ENCODE peak calls at places on chromosome 10, in ten cellular contexts. One of them, this sample, is unnamed.

GRCh38 chr10:72800000-72800740 is 93.4 kb upstream of the OIT3 start:
- DNase-seq in mesendoderm: peak
- DNase-seq in putamen: no peak
- DNase-seq in stimulated activated CD4-positive, alpha-beta T cell treated with anti-CD3 and anti-CD28 coated beads, Interleukin-12 subunit alpha, Interleukin-12 subunit beta, amount 100 ng/mL, for 4 hours: no peak
- DNase-seq in left lung: no peak
- DNase-seq in stimulated activated naive CD4-positive, alpha-beta T cell: no peak
- DNase-seq in cardiac fibroblast: peak
- DNase-seq in NCI-H187: no peak
- DNase-seq in activated T-helper 1 cell treated with anti-CD3 and anti-CD28 coated beads, Interleukin-2, amount 50 U/mL, for 16 hours: no peak
- DNase-seq in GDM1: no peak
- DNase-seq in this sample: peak

GRCh38 chr10:33295851-33296250 is 38.6 kb downstream of the NRP1 start:
- DNase-seq in putamen: no peak
- DNase-seq in stimulated activated naive CD4-positive, alpha-beta T cell: no peak
- DNase-seq in cardiac fibroblast: no peak
- DNase-seq in left lung: no peak
- DNase-seq in mesendoderm: no peak
- DNase-seq in activated T-helper 1 cell treated with anti-CD3 and anti-CD28 coated beads, Interleukin-2, amount 50 U/mL, for 16 hours: no peak
- DNase-seq in GDM1: no peak
- DNase-seq in NCI-H187: no peak
- DNase-seq in stimulated activated CD4-positive, alpha-beta T cell treated with anti-CD3 and anti-CD28 coated beads, Interleukin-12 subunit alpha, Interleukin-12 subunit beta, amount 100 ng/mL, for 4 hours: no peak
- DNase-seq in this sample: no peak

GRCh38 chr10:110960333-110960712 is 40.9 kb downstream of the SHOC2 start:
- DNase-seq in mesendoderm: no peak
- DNase-seq in activated T-helper 1 cell treated with anti-CD3 and anti-CD28 coated beads, Interleukin-2, amount 50 U/mL, for 16 hours: no peak
- DNase-seq in putamen: no peak
- DNase-seq in stimulated activated naive CD4-positive, alpha-beta T cell: no peak
- DNase-seq in stimulated activated CD4-positive, alpha-beta T cell treated with anti-CD3 and anti-CD28 coated beads, Interleukin-12 subunit alpha, Interleukin-12 subunit beta, amount 100 ng/mL, for 4 hours: no peak
- DNase-seq in cardiac fibroblast: no peak
- DNase-seq in NCI-H187: no peak
- DNase-seq in GDM1: no peak
- DNase-seq in left lung: no peak
- DNase-seq in this sample: no peak

GRCh38 chr10:105990529-105990928 is 1174.0 kb downstream of the SORCS1 start:
- DNase-seq in cardiac fibroblast: no peak
- DNase-seq in mesendoderm: no peak
- DNase-seq in putamen: no peak
- DNase-seq in NCI-H187: no peak
- DNase-seq in stimulated activated CD4-positive, alpha-beta T cell treated with anti-CD3 and anti-CD28 coated beads, Interleukin-12 subunit alpha, Interleukin-12 subunit beta, amount 100 ng/mL, for 4 hours: no peak
- DNase-seq in activated T-helper 1 cell treated with anti-CD3 and anti-CD28 coated beads, Interleukin-2, amount 50 U/mL, for 16 hours: no peak
- DNase-seq in GDM1: no peak
- DNase-seq in stimulated activated naive CD4-positive, alpha-beta T cell: no peak
- DNase-seq in left lung: no peak
- DNase-seq in this sample: no peak

GRCh38 chr10:1102836-1103235 is 46.7 kb downstream of the WDR37 start:
- DNase-seq in putamen: no peak
- DNase-seq in left lung: no peak
- DNase-seq in stimulated activated CD4-positive, alpha-beta T cell treated with anti-CD3 and anti-CD28 coated beads, Interleukin-12 subunit alpha, Interleukin-12 subunit beta, amount 100 ng/mL, for 4 hours: no peak
- DNase-seq in NCI-H187: no peak
- DNase-seq in GDM1: no peak
- DNase-seq in stimulated activated naive CD4-positive, alpha-beta T cell: no peak
- DNase-seq in activated T-helper 1 cell treated with anti-CD3 and anti-CD28 coated beads, Interleukin-2, amount 50 U/mL, for 16 hours: no peak
- DNase-seq in mesendoderm: no peak
- DNase-seq in cardiac fibroblast: peak
- DNase-seq in this sample: no peak

GRCh38 chr10:4343091-4343490 is 482.9 kb upstream of the AKR1E2 start:
- DNase-seq in left lung: no peak
- DNase-seq in cardiac fibroblast: no peak
- DNase-seq in GDM1: no peak
- DNase-seq in mesendoderm: no peak
- DNase-seq in NCI-H187: no peak
- DNase-seq in activated T-helper 1 cell treated with anti-CD3 and anti-CD28 coated beads, Interleukin-2, amount 50 U/mL, for 16 hours: no peak
- DNase-seq in putamen: no peak
- DNase-seq in stimulated activated CD4-positive, alpha-beta T cell treated with anti-CD3 and anti-CD28 coated beads, Interleukin-12 subunit alpha, Interleukin-12 subunit beta, amount 100 ng/mL, for 4 hours: no peak
- DNase-seq in stimulated activated naive CD4-positive, alpha-beta T cell: no peak
- DNase-seq in this sample: no peak

GRCh38 chr10:68231916-68232315 is at the start of gene ATOH7:
- DNase-seq in activated T-helper 1 cell treated with anti-CD3 and anti-CD28 coated beads, Interleukin-2, amount 50 U/mL, for 16 hours: no peak
- DNase-seq in mesendoderm: peak
- DNase-seq in cardiac fibroblast: no peak
- DNase-seq in left lung: no peak
- DNase-seq in NCI-H187: no peak
- DNase-seq in stimulated activated CD4-positive, alpha-beta T cell treated with anti-CD3 and anti-CD28 coated beads, Interleukin-12 subunit alpha, Interleukin-12 subunit beta, amount 100 ng/mL, for 4 hours: no peak
- DNase-seq in putamen: peak
- DNase-seq in stimulated activated naive CD4-positive, alpha-beta T cell: no peak
- DNase-seq in GDM1: no peak
- DNase-seq in this sample: no peak

GRCh38 chr10:3946234-3947229 is 161.5 kb upstream of the KLF6 start:
- DNase-seq in cardiac fibroblast: no peak
- DNase-seq in left lung: no peak
- DNase-seq in mesendoderm: peak
- DNase-seq in stimulated activated CD4-positive, alpha-beta T cell treated with anti-CD3 and anti-CD28 coated beads, Interleukin-12 subunit alpha, Interleukin-12 subunit beta, amount 100 ng/mL, for 4 hours: no peak
- DNase-seq in stimulated activated naive CD4-positive, alpha-beta T cell: no peak
- DNase-seq in activated T-helper 1 cell treated with anti-CD3 and anti-CD28 coated beads, Interleukin-2, amount 50 U/mL, for 16 hours: no peak
- DNase-seq in NCI-H187: no peak
- DNase-seq in GDM1: no peak
- DNase-seq in putamen: no peak
- DNase-seq in this sample: no peak

GRCh38 chr10:130179640-130180039 is 43.4 kb downstream of the GLRX3 start:
- DNase-seq in GDM1: no peak
- DNase-seq in NCI-H187: no peak
- DNase-seq in activated T-helper 1 cell treated with anti-CD3 and anti-CD28 coated beads, Interleukin-2, amount 50 U/mL, for 16 hours: no peak
- DNase-seq in cardiac fibroblast: peak
- DNase-seq in stimulated activated naive CD4-positive, alpha-beta T cell: peak
- DNase-seq in left lung: no peak
- DNase-seq in mesendoderm: peak
- DNase-seq in stimulated activated CD4-positive, alpha-beta T cell treated with anti-CD3 and anti-CD28 coated beads, Interleukin-12 subunit alpha, Interleukin-12 subunit beta, amount 100 ng/mL, for 4 hours: no peak
- DNase-seq in putamen: peak
- DNase-seq in this sample: no peak

GRCh38 chr10:101226888-101227736 is 2.2 kb downstream of the LBX1 start:
- DNase-seq in activated T-helper 1 cell treated with anti-CD3 and anti-CD28 coated beads, Interleukin-2, amount 50 U/mL, for 16 hours: no peak
- DNase-seq in GDM1: no peak
- DNase-seq in mesendoderm: no peak
- DNase-seq in stimulated activated CD4-positive, alpha-beta T cell treated with anti-CD3 and anti-CD28 coated beads, Interleukin-12 subunit alpha, Interleukin-12 subunit beta, amount 100 ng/mL, for 4 hours: no peak
- DNase-seq in NCI-H187: no peak
- DNase-seq in left lung: no peak
- DNase-seq in putamen: no peak
- DNase-seq in cardiac fibroblast: no peak
- DNase-seq in stimulated activated naive CD4-positive, alpha-beta T cell: no peak
- DNase-seq in this sample: no peak

GRCh38 chr10:59435707-59436106 is 73.4 kb upstream of the FAM13C start:
- DNase-seq in stimulated activated CD4-positive, alpha-beta T cell treated with anti-CD3 and anti-CD28 coated beads, Interleukin-12 subunit alpha, Interleukin-12 subunit beta, amount 100 ng/mL, for 4 hours: no peak
- DNase-seq in cardiac fibroblast: no peak
- DNase-seq in mesendoderm: peak
- DNase-seq in activated T-helper 1 cell treated with anti-CD3 and anti-CD28 coated beads, Interleukin-2, amount 50 U/mL, for 16 hours: no peak
- DNase-seq in GDM1: no peak
- DNase-seq in stimulated activated naive CD4-positive, alpha-beta T cell: no peak
- DNase-seq in left lung: no peak
- DNase-seq in putamen: no peak
- DNase-seq in NCI-H187: no peak
- DNase-seq in this sample: peak

GRCh38 chr10:58513189-58514101 is 773 bp downstream of the BICC1 start:
- DNase-seq in stimulated activated naive CD4-positive, alpha-beta T cell: no peak
- DNase-seq in stimulated activated CD4-positive, alpha-beta T cell treated with anti-CD3 and anti-CD28 coated beads, Interleukin-12 subunit alpha, Interleukin-12 subunit beta, amount 100 ng/mL, for 4 hours: no peak
- DNase-seq in NCI-H187: no peak
- DNase-seq in GDM1: no peak
- DNase-seq in mesendoderm: peak
- DNase-seq in putamen: peak
- DNase-seq in cardiac fibroblast: peak
- DNase-seq in activated T-helper 1 cell treated with anti-CD3 and anti-CD28 coated beads, Interleukin-2, amount 50 U/mL, for 16 hours: no peak
- DNase-seq in left lung: peak
- DNase-seq in this sample: peak

GRCh38 chr10:72086466-72087391 is 1.6 kb downstream of the SPOCK2 start:
- DNase-seq in mesendoderm: peak
- DNase-seq in stimulated activated naive CD4-positive, alpha-beta T cell: peak
- DNase-seq in activated T-helper 1 cell treated with anti-CD3 and anti-CD28 coated beads, Interleukin-2, amount 50 U/mL, for 16 hours: peak
- DNase-seq in putamen: no peak
- DNase-seq in GDM1: no peak
- DNase-seq in cardiac fibroblast: no peak
- DNase-seq in NCI-H187: no peak
- DNase-seq in left lung: peak
- DNase-seq in stimulated activated CD4-positive, alpha-beta T cell treated with anti-CD3 and anti-CD28 coated beads, Interleukin-12 subunit alpha, Interleukin-12 subunit beta, amount 100 ng/mL, for 4 hours: peak
- DNase-seq in this sample: no peak

GRCh38 chr10:65235846-65236245 is 1690.0 kb upstream of the LRRTM3 start:
- DNase-seq in cardiac fibroblast: no peak
- DNase-seq in putamen: no peak
- DNase-seq in left lung: no peak
- DNase-seq in NCI-H187: no peak
- DNase-seq in GDM1: no peak
- DNase-seq in stimulated activated naive CD4-positive, alpha-beta T cell: no peak
- DNase-seq in stimulated activated CD4-positive, alpha-beta T cell treated with anti-CD3 and anti-CD28 coated beads, Interleukin-12 subunit alpha, Interleukin-12 subunit beta, amount 100 ng/mL, for 4 hours: no peak
- DNase-seq in activated T-helper 1 cell treated with anti-CD3 and anti-CD28 coated beads, Interleukin-2, amount 50 U/mL, for 16 hours: no peak
- DNase-seq in mesendoderm: no peak
- DNase-seq in this sample: no peak

GRCh38 chr10:80411267-80411668 is 2.9 kb downstream of the PRXL2A start:
- DNase-seq in mesendoderm: no peak
- DNase-seq in stimulated activated CD4-positive, alpha-beta T cell treated with anti-CD3 and anti-CD28 coated beads, Interleukin-12 subunit alpha, Interleukin-12 subunit beta, amount 100 ng/mL, for 4 hours: no peak
- DNase-seq in stimulated activated naive CD4-positive, alpha-beta T cell: no peak
- DNase-seq in NCI-H187: no peak
- DNase-seq in GDM1: no peak
- DNase-seq in putamen: no peak
- DNase-seq in cardiac fibroblast: no peak
- DNase-seq in left lung: peak
- DNase-seq in activated T-helper 1 cell treated with anti-CD3 and anti-CD28 coated beads, Interleukin-2, amount 50 U/mL, for 16 hours: no peak
- DNase-seq in this sample: no peak

GRCh38 chr10:17244712-17245365 is 16.8 kb downstream of the VIM start:
- DNase-seq in left lung: no peak
- DNase-seq in mesendoderm: no peak
- DNase-seq in activated T-helper 1 cell treated with anti-CD3 and anti-CD28 coated beads, Interleukin-2, amount 50 U/mL, for 16 hours: no peak
- DNase-seq in stimulated activated CD4-positive, alpha-beta T cell treated with anti-CD3 and anti-CD28 coated beads, Interleukin-12 subunit alpha, Interleukin-12 subunit beta, amount 100 ng/mL, for 4 hours: no peak
- DNase-seq in stimulated activated naive CD4-positive, alpha-beta T cell: no peak
- DNase-seq in putamen: no peak
- DNase-seq in NCI-H187: no peak
- DNase-seq in GDM1: no peak
- DNase-seq in cardiac fibroblast: no peak
- DNase-seq in this sample: no peak

GRCh38 chr10:1151071-1152033 is 95.2 kb downstream of the WDR37 start:
- DNase-seq in putamen: no peak
- DNase-seq in cardiac fibroblast: peak
- DNase-seq in GDM1: no peak
- DNase-seq in stimulated activated naive CD4-positive, alpha-beta T cell: no peak
- DNase-seq in mesendoderm: no peak
- DNase-seq in stimulated activated CD4-positive, alpha-beta T cell treated with anti-CD3 and anti-CD28 coated beads, Interleukin-12 subunit alpha, Interleukin-12 subunit beta, amount 100 ng/mL, for 4 hours: no peak
- DNase-seq in left lung: no peak
- DNase-seq in activated T-helper 1 cell treated with anti-CD3 and anti-CD28 coated beads, Interleukin-2, amount 50 U/mL, for 16 hours: no peak
- DNase-seq in NCI-H187: no peak
- DNase-seq in this sample: no peak

GRCh38 chr10:15518256-15518655 is 147.2 kb upstream of the FAM171A1 start:
- DNase-seq in mesendoderm: no peak
- DNase-seq in putamen: no peak
- DNase-seq in stimulated activated CD4-positive, alpha-beta T cell treated with anti-CD3 and anti-CD28 coated beads, Interleukin-12 subunit alpha, Interleukin-12 subunit beta, amount 100 ng/mL, for 4 hours: no peak
- DNase-seq in GDM1: no peak
- DNase-seq in activated T-helper 1 cell treated with anti-CD3 and anti-CD28 coated beads, Interleukin-2, amount 50 U/mL, for 16 hours: no peak
- DNase-seq in left lung: no peak
- DNase-seq in NCI-H187: no peak
- DNase-seq in stimulated activated naive CD4-positive, alpha-beta T cell: no peak
- DNase-seq in cardiac fibroblast: peak
- DNase-seq in this sample: no peak

GRCh38 chr10:122648599-122649428 is 50.8 kb downstream of the C10orf120 start:
- DNase-seq in mesendoderm: peak
- DNase-seq in stimulated activated CD4-positive, alpha-beta T cell treated with anti-CD3 and anti-CD28 coated beads, Interleukin-12 subunit alpha, Interleukin-12 subunit beta, amount 100 ng/mL, for 4 hours: peak
- DNase-seq in left lung: no peak
- DNase-seq in putamen: peak
- DNase-seq in cardiac fibroblast: peak
- DNase-seq in NCI-H187: no peak
- DNase-seq in activated T-helper 1 cell treated with anti-CD3 and anti-CD28 coated beads, Interleukin-2, amount 50 U/mL, for 16 hours: no peak
- DNase-seq in GDM1: no peak
- DNase-seq in stimulated activated naive CD4-positive, alpha-beta T cell: no peak
- DNase-seq in this sample: peak

GRCh38 chr10:90458054-90458453 is 399.8 kb downstream of the HTR7 start:
- DNase-seq in stimulated activated CD4-positive, alpha-beta T cell treated with anti-CD3 and anti-CD28 coated beads, Interleukin-12 subunit alpha, Interleukin-12 subunit beta, amount 100 ng/mL, for 4 hours: no peak
- DNase-seq in GDM1: no peak
- DNase-seq in left lung: no peak
- DNase-seq in stimulated activated naive CD4-positive, alpha-beta T cell: no peak
- DNase-seq in mesendoderm: no peak
- DNase-seq in putamen: no peak
- DNase-seq in cardiac fibroblast: peak
- DNase-seq in activated T-helper 1 cell treated with anti-CD3 and anti-CD28 coated beads, Interleukin-2, amount 50 U/mL, for 16 hours: no peak
- DNase-seq in NCI-H187: no peak
- DNase-seq in this sample: no peak

GRCh38 chr10:10786334-10787090 is 231.2 kb upstream of the CELF2 start:
- DNase-seq in activated T-helper 1 cell treated with anti-CD3 and anti-CD28 coated beads, Interleukin-2, amount 50 U/mL, for 16 hours: no peak
- DNase-seq in GDM1: no peak
- DNase-seq in NCI-H187: no peak
- DNase-seq in mesendoderm: no peak
- DNase-seq in cardiac fibroblast: peak
- DNase-seq in left lung: no peak
- DNase-seq in stimulated activated naive CD4-positive, alpha-beta T cell: no peak
- DNase-seq in stimulated activated CD4-positive, alpha-beta T cell treated with anti-CD3 and anti-CD28 coated beads, Interleukin-12 subunit alpha, Interleukin-12 subunit beta, amount 100 ng/mL, for 4 hours: no peak
- DNase-seq in putamen: no peak
- DNase-seq in this sample: peak

This sample was measured in NCI-H226.